ENCODE peak calls at places on chromosome 5, in five cellular contexts. O is bronchial epithelial cell, V is Peyer's patch, D is lung, N is HCT116. R is an unnamed sample.

GRCh38 chr5:5221731-5222130 is 81.6 kb downstream of the ADAMTS16 start:
- DNase-seq in O (no peak), V (no peak), D (no peak), N (no peak), R (no peak)

GRCh38 chr5:57932761-57933160 is 450.1 kb upstream of the ACTBL2 start:
- DNase-seq in O (peak; percentile 92), V (no peak), D (no peak), N (no peak), R (no peak)

GRCh38 chr5:77906806-77907205 is 130.7 kb upstream of the TBCA start:
- DNase-seq in O (peak; percentile 88), V (no peak), D (no peak), N (no peak), R (no peak)

GRCh38 chr5:83446253-83446947 is 25.1 kb upstream of the VCAN start:
- DNase-seq in O (no peak), V (no peak), D (no peak), N (no peak), R (no peak)

GRCh38 chr5:147188200-147189108 is 46.4 kb upstream of the STK32A start:
- DNase-seq in O (peak; percentile 55), V (peak; percentile 61), D (peak; percentile 42), N (peak; percentile 42), R (no peak)

GRCh38 chr5:9720361-9720760 is 90.2 kb upstream of the TAS2R1 start:
- DNase-seq in O (peak; percentile 10), V (no peak), D (no peak), N (no peak), R (no peak)

GRCh38 chr5:61229416-61229815 is 67.1 kb upstream of the SMIM15 start:
- DNase-seq in O (peak; percentile 10), V (no peak), D (no peak), N (no peak), R (no peak)

GRCh38 chr5:84113246-84114118 is 271.2 kb downstream of the EDIL3 start:
- DNase-seq in O (peak; percentile 11), V (no peak), D (no peak), N (peak; percentile 10), R (no peak)

GRCh38 chr5:149254506-149254905 is 17.2 kb upstream of the AFAP1L1 start:
- DNase-seq in O (no peak), V (no peak), D (no peak), N (no peak), R (no peak)

GRCh38 chr5:132420706-132421272 is 51.3 kb downstream of the SLC22A5 start:
- DNase-seq in O (no peak), V (peak; percentile 82), D (peak; percentile 46), N (no peak), R (no peak)

GRCh38 chr5:158553195-158553945 is 546.3 kb downstream of the EBF1 start:
- DNase-seq in O (no peak), V (no peak), D (no peak), N (no peak), R (no peak)

GRCh38 chr5:178209334-178210072 is 5.2 kb downstream of the HNRNPAB start:
- DNase-seq in O (no peak), V (peak; percentile 42), D (no peak), N (no peak), R (no peak)

GRCh38 chr5:178212241-178213002 is 8.1 kb downstream of the HNRNPAB start:
- DNase-seq in O (no peak), V (no peak), D (no peak), N (no peak), R (no peak)

GRCh38 chr5:178210073-178210526 is 5.8 kb downstream of the HNRNPAB start:
- DNase-seq in O (no peak), V (peak; percentile 47), D (no peak), N (no peak), R (no peak)

GRCh38 chr5:178213003-178213449 is 8.7 kb downstream of the HNRNPAB start:
- DNase-seq in O (no peak), V (no peak), D (no peak), N (no peak), R (no peak)

GRCh38 chr5:178211095-178212048 is 7.0 kb downstream of the HNRNPAB start:
- DNase-seq in O (no peak), V (peak; percentile 28), D (no peak), N (no peak), R (no peak)
- H3K36me3 ChIP-seq in O (peaks cover 45% of the 10 kb centered on the region), V (no peaks in the 10 kb centered on the region), D (peaks cover 85% of the 10 kb centered on the region), N (peaks cover 83% of the 10 kb centered on the region), R (peaks cover 21% of the 10 kb centered on the region)

GRCh38 chr5:176629853-176630680 is at the start of the genes EIF4E1B and SNCB:
- DNase-seq in O (peak; percentile 28), V (peak; percentile 59), D (no peak), N (no peak), R (no peak)
- H3K4me3 ChIP-seq in O (peak within 1 kb of the TSS; percentile 19), V (peak within 1 kb of the TSS; percentile 53), D (no peak within 1 kb of the TSS), N (no peak within 1 kb of the TSS), R (peak within 1 kb of the TSS; percentile 14)

DNA sequence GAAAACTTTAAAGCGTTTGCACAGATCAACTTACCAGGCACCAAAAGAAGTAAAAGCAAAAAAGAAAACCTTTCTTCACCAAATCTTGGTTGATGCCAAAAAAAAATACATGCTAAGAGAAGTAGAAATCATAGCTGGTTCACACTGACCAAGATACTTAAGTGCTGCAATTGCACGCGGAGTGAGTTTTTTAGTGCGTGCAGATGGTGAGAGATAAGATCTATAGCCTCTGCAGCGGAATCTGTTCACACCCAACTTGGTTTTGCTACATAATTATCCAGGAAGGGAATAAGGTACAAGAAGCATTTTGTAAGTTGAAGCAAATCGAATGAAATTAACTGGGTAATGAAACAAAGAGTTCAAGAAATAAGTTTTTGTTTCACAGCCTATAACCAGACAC is 36.4 kb upstream of the CCDC152 start:
- DNase-seq in O (no peak), V (no peak), D (no peak), N (no peak), R (no peak)
- H3K27me3 ChIP-seq in O (no peaks in the 10 kb centered on the region), V (no peaks in the 10 kb centered on the region), D (no peaks in the 10 kb centered on the region), N (peaks cover 11% of the 10 kb centered on the region), R (no peaks in the 10 kb centered on the region)

GRCh38 chr5:150401076-150401375 is 11.7 kb downstream of the CD74 start:
- DNase-seq in O (no peak), V (no peak), D (no peak), N (no peak), R (no peak)
- H3K36me3 ChIP-seq in O (peaks cover 15% of the 10 kb centered on the region), V (peaks cover 5% of the 10 kb centered on the region), D (peaks cover 83% of the 10 kb centered on the region), N (peaks cover 28% of the 10 kb centered on the region), R (peaks cover 3% of the 10 kb centered on the region)

GRCh38 chr5:4158750-4159447 is 563.3 kb downstream of the IRX1 start:
- DNase-seq in O (no peak), V (no peak), D (no peak), N (no peak), R (no peak)
- H3K4me3 ChIP-seq in O (no peak overlapping the region), V (no peak overlapping the region), D (no peak overlapping the region), N (no peak overlapping the region), R (no peak overlapping the region)

GRCh38 chr5:135509995-135510394 is 25.8 kb downstream of the NEUROG1 start:
- DNase-seq in O (no peak), V (no peak), D (no peak), N (no peak), R (no peak)
- H3K27me3 ChIP-seq in O (peaks cover 3% of the 10 kb centered on the region), V (peaks cover 4% of the 10 kb centered on the region), D (no peaks in the 10 kb centered on the region), N (peaks cover 24% of the 10 kb centered on the region), R (peaks cover 27% of the 10 kb centered on the region)

GRCh38 chr5:175682664-175683063 is 24.8 kb downstream of the HRH2 start:
- DNase-seq in O (no peak), V (no peak), D (no peak), N (no peak), R (no peak)
- H3K36me3 ChIP-seq in O (no peaks in the 10 kb centered on the region), V (no peaks in the 10 kb centered on the region), D (no peaks in the 10 kb centered on the region), N (no peaks in the 10 kb centered on the region), R (no peaks in the 10 kb centered on the region)